ENCODE peak calls at places on chromosomes 3 and 15, in nine cellular contexts. One of them, this sample, is unnamed.
A peak's percentile ranks its signal among the peaks of the same experiment; 100 is the strongest.

GRCh38 chr3:58562498-58562897 is 14.7 kb downstream of the FAM107A start:
- DNase-seq in HCT116: no peak
- DNase-seq in transverse colon: no peak
- DNase-seq in endothelial cell of umbilical vein: no peak
- DNase-seq in mucosa of descending colon: no peak
- DNase-seq in neural progenitor cell: no peak
- DNase-seq in vagina: peak; percentile 80
- DNase-seq in body of pancreas: no peak
- DNase-seq in tibial nerve: no peak
- DNase-seq in this sample: no peak

GRCh38 chr15:95086543-95087252 is 855.3 kb downstream of the MCTP2 start:
- DNase-seq in HCT116: peak; percentile 8
- DNase-seq in transverse colon: no peak
- DNase-seq in endothelial cell of umbilical vein: peak; percentile 56
- DNase-seq in mucosa of descending colon: no peak
- DNase-seq in neural progenitor cell: no peak
- DNase-seq in vagina: no peak
- DNase-seq in body of pancreas: no peak
- DNase-seq in tibial nerve: no peak
- DNase-seq in this sample: peak; percentile 40

GRCh38 chr3:45890405-45890804 is 4.1 kb downstream of the CCR9 start:
- DNase-seq in HCT116: no peak
- DNase-seq in transverse colon: peak; percentile 76
- DNase-seq in endothelial cell of umbilical vein: no peak
- DNase-seq in mucosa of descending colon: peak; percentile 86
- DNase-seq in neural progenitor cell: no peak
- DNase-seq in vagina: no peak
- DNase-seq in body of pancreas: peak; percentile 36
- DNase-seq in tibial nerve: no peak
- DNase-seq in this sample: peak; percentile 34

GRCh38 chr3:76683256-76683655 is 356.6 kb upstream of the ROBO2 start:
- DNase-seq in HCT116: no peak
- DNase-seq in transverse colon: no peak
- DNase-seq in endothelial cell of umbilical vein: no peak
- DNase-seq in mucosa of descending colon: no peak
- DNase-seq in neural progenitor cell: no peak
- DNase-seq in vagina: no peak
- DNase-seq in body of pancreas: no peak
- DNase-seq in tibial nerve: no peak
- DNase-seq in this sample: no peak

GRCh38 chr3:142315083-142315482 is 89.7 kb upstream of the GK5 start:
- DNase-seq in HCT116: no peak
- DNase-seq in transverse colon: no peak
- DNase-seq in endothelial cell of umbilical vein: peak; percentile 12
- DNase-seq in mucosa of descending colon: no peak
- DNase-seq in neural progenitor cell: no peak
- DNase-seq in vagina: no peak
- DNase-seq in body of pancreas: no peak
- DNase-seq in tibial nerve: no peak
- DNase-seq in this sample: no peak

GRCh38 chr15:98529205-98530145 is 118.9 kb upstream of the IGF1R start:
- DNase-seq in HCT116: no peak
- DNase-seq in transverse colon: no peak
- DNase-seq in endothelial cell of umbilical vein: no peak
- DNase-seq in mucosa of descending colon: no peak
- DNase-seq in neural progenitor cell: no peak
- DNase-seq in vagina: no peak
- DNase-seq in body of pancreas: peak; percentile 66
- DNase-seq in tibial nerve: no peak
- DNase-seq in this sample: no peak

GRCh38 chr3:17707813-17708543 is 34.5 kb downstream of the TBC1D5 start:
- DNase-seq in HCT116: no peak
- DNase-seq in transverse colon: no peak
- DNase-seq in endothelial cell of umbilical vein: no peak
- DNase-seq in mucosa of descending colon: no peak
- DNase-seq in neural progenitor cell: no peak
- DNase-seq in vagina: no peak
- DNase-seq in body of pancreas: no peak
- DNase-seq in tibial nerve: no peak
- DNase-seq in this sample: no peak

GRCh38 chr15:75449585-75450306 is 1.7 kb downstream of the SIN3A start:
- DNase-seq in HCT116: no peak
- DNase-seq in transverse colon: no peak
- DNase-seq in endothelial cell of umbilical vein: no peak
- DNase-seq in mucosa of descending colon: peak; percentile 51
- DNase-seq in neural progenitor cell: no peak
- DNase-seq in vagina: no peak
- DNase-seq in body of pancreas: no peak
- DNase-seq in tibial nerve: no peak
- DNase-seq in this sample: no peak

GRCh38 chr15:56215769-56216168 is 27.9 kb downstream of the RFX7 start:
- DNase-seq in HCT116: no peak
- DNase-seq in transverse colon: no peak
- DNase-seq in endothelial cell of umbilical vein: no peak
- DNase-seq in mucosa of descending colon: no peak
- DNase-seq in neural progenitor cell: no peak
- DNase-seq in vagina: no peak
- DNase-seq in body of pancreas: no peak
- DNase-seq in tibial nerve: no peak
- DNase-seq in this sample: no peak

GRCh38 chr3:65944252-65944651 is 94.5 kb downstream of the MAGI1 start:
- DNase-seq in HCT116: no peak
- DNase-seq in transverse colon: no peak
- DNase-seq in endothelial cell of umbilical vein: no peak
- DNase-seq in mucosa of descending colon: no peak
- DNase-seq in neural progenitor cell: no peak
- DNase-seq in vagina: no peak
- DNase-seq in body of pancreas: no peak
- DNase-seq in tibial nerve: no peak
- DNase-seq in this sample: no peak

GRCh38 chr15:41934843-41935242 is 37.5 kb downstream of the EHD4 start:
- DNase-seq in HCT116: no peak
- DNase-seq in transverse colon: peak; percentile 61
- DNase-seq in endothelial cell of umbilical vein: peak; percentile 71
- DNase-seq in mucosa of descending colon: peak; percentile 52
- DNase-seq in neural progenitor cell: no peak
- DNase-seq in vagina: no peak
- DNase-seq in body of pancreas: peak; percentile 37
- DNase-seq in tibial nerve: no peak
- DNase-seq in this sample: no peak

GRCh38 chr3:135093121-135093520 is 298.1 kb downstream of the EPHB1 start:
- DNase-seq in HCT116: no peak
- DNase-seq in transverse colon: no peak
- DNase-seq in endothelial cell of umbilical vein: no peak
- DNase-seq in mucosa of descending colon: no peak
- DNase-seq in neural progenitor cell: no peak
- DNase-seq in vagina: no peak
- DNase-seq in body of pancreas: no peak
- DNase-seq in tibial nerve: no peak
- DNase-seq in this sample: no peak

GRCh38 chr15:75662823-75663519 is 15.3 kb downstream of the SNX33 start:
- DNase-seq in HCT116: no peak
- DNase-seq in transverse colon: no peak
- DNase-seq in endothelial cell of umbilical vein: no peak
- DNase-seq in mucosa of descending colon: no peak
- DNase-seq in neural progenitor cell: no peak
- DNase-seq in vagina: no peak
- DNase-seq in body of pancreas: no peak
- DNase-seq in tibial nerve: no peak
- DNase-seq in this sample: no peak

GRCh38 chr3:65342084-65342683 is 654.4 kb upstream of the ADAMTS9 start:
- DNase-seq in HCT116: peak; percentile 42
- DNase-seq in transverse colon: peak; percentile 61
- DNase-seq in endothelial cell of umbilical vein: peak; percentile 60
- DNase-seq in mucosa of descending colon: peak; percentile 75
- DNase-seq in neural progenitor cell: peak; percentile 81
- DNase-seq in vagina: no peak
- DNase-seq in body of pancreas: peak; percentile 46
- DNase-seq in tibial nerve: no peak
- DNase-seq in this sample: peak; percentile 70

GRCh38 chr15:76012021-76012551 is at the start of gene NRG4:
- DNase-seq in HCT116: peak; percentile 10
- DNase-seq in transverse colon: peak; percentile 26
- DNase-seq in endothelial cell of umbilical vein: peak; percentile 17
- DNase-seq in mucosa of descending colon: peak; percentile 36
- DNase-seq in neural progenitor cell: no peak
- DNase-seq in vagina: no peak
- DNase-seq in body of pancreas: peak; percentile 76
- DNase-seq in tibial nerve: no peak
- DNase-seq in this sample: no peak

GRCh38 chr15:62495670-62496328 is 330.7 kb upstream of the C2CD4B start:
- DNase-seq in HCT116: no peak
- DNase-seq in transverse colon: peak; percentile 28
- DNase-seq in endothelial cell of umbilical vein: no peak
- DNase-seq in mucosa of descending colon: peak; percentile 33
- DNase-seq in neural progenitor cell: no peak
- DNase-seq in vagina: peak; percentile 94
- DNase-seq in body of pancreas: peak; percentile 23
- DNase-seq in tibial nerve: no peak
- DNase-seq in this sample: peak; percentile 68

GRCh38 chr3:53239800-53240199 is 16.0 kb downstream of the TKT start:
- DNase-seq in HCT116: no peak
- DNase-seq in transverse colon: no peak
- DNase-seq in endothelial cell of umbilical vein: no peak
- DNase-seq in mucosa of descending colon: no peak
- DNase-seq in neural progenitor cell: no peak
- DNase-seq in vagina: no peak
- DNase-seq in body of pancreas: no peak
- DNase-seq in tibial nerve: no peak
- DNase-seq in this sample: no peak
- H3K4me1 ChIP-seq in HCT116: peaks cover 62% of the 10 kb centered on the region
- H3K4me1 ChIP-seq in transverse colon: peaks cover 49% of the 10 kb centered on the region
- H3K4me1 ChIP-seq in endothelial cell of umbilical vein: peaks cover 48% of the 10 kb centered on the region
- H3K4me1 ChIP-seq in mucosa of descending colon: peaks cover 24% of the 10 kb centered on the region
- H3K4me1 ChIP-seq in neural progenitor cell: peaks cover 21% of the 10 kb centered on the region
- H3K4me1 ChIP-seq in vagina: peaks cover 64% of the 10 kb centered on the region
- H3K4me1 ChIP-seq in body of pancreas: peaks cover 86% of the 10 kb centered on the region
- H3K4me1 ChIP-seq in tibial nerve: peaks cover 64% of the 10 kb centered on the region
- H3K4me1 ChIP-seq in this sample: peaks cover 22% of the 10 kb centered on the region

DNA sequence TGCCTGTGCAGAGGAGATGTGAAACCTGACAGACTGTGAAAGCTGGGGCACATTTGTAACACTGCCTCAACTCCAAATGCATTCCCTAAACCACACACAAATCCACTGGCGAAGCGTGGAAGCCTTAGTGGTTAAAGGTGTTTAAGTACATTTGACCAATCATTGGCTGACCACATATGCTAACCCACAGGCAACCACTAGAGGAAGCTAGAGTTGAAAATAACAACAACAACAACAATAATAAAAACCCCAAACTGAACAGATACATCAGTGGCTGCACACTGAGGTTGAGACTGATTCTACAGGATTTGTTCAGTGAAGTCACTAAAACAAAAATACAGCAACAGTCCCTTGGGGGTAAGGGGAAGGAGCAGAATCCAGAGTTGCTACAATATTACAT is 129.7 kb downstream of the TJP1 start:
- DNase-seq in HCT116: no peak
- DNase-seq in transverse colon: no peak
- DNase-seq in endothelial cell of umbilical vein: no peak
- DNase-seq in mucosa of descending colon: no peak
- DNase-seq in neural progenitor cell: peak; percentile 22
- DNase-seq in vagina: no peak
- DNase-seq in body of pancreas: no peak
- DNase-seq in tibial nerve: no peak
- DNase-seq in this sample: no peak
- TF ChIP-seq CTCF in HCT116: no peak
- TF ChIP-seq CTCF in transverse colon: no peak
- TF ChIP-seq CTCF in endothelial cell of umbilical vein: peak; percentile 1
- TF ChIP-seq CTCF in mucosa of descending colon: no peak
- TF ChIP-seq CTCF in neural progenitor cell: peak; percentile 59
- TF ChIP-seq CTCF in vagina: no peak
- TF ChIP-seq CTCF in body of pancreas: no peak
- TF ChIP-seq CTCF in tibial nerve: peak; percentile 15
- TF ChIP-seq CTCF in this sample: no peak

DNA sequence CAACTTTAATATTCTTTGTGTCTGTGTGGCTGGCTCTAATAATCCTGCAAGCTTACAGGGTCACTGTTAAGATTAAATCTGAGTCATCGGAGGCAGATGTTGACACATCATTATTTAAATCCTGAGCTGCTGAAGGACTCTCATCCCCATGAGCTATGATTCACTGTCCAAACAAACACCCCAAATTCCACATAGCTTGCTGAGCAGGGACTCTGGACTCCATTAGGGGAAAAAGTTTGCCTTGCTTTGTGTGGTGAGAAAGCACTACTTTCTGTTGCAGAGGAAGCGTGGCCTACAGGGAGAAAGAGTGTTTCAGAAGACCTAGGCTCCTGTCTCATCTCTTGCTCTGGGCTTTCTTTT is 213.7 kb downstream of the PDCD6IP start:
- DNase-seq in HCT116: peak; percentile 7
- DNase-seq in transverse colon: no peak
- DNase-seq in endothelial cell of umbilical vein: peak; percentile 74
- DNase-seq in mucosa of descending colon: no peak
- DNase-seq in neural progenitor cell: peak; percentile 14
- DNase-seq in vagina: no peak
- DNase-seq in body of pancreas: no peak
- DNase-seq in tibial nerve: no peak
- DNase-seq in this sample: peak; percentile 82
- H3K4me1 ChIP-seq in HCT116: peaks cover 4% of the 10 kb centered on the region
- H3K4me1 ChIP-seq in transverse colon: peaks cover 6% of the 10 kb centered on the region
- H3K4me1 ChIP-seq in endothelial cell of umbilical vein: peaks cover 12% of the 10 kb centered on the region
- H3K4me1 ChIP-seq in mucosa of descending colon: no peaks in the 10 kb centered on the region
- H3K4me1 ChIP-seq in neural progenitor cell: peaks cover 31% of the 10 kb centered on the region
- H3K4me1 ChIP-seq in vagina: no peaks in the 10 kb centered on the region
- H3K4me1 ChIP-seq in body of pancreas: no peaks in the 10 kb centered on the region
- H3K4me1 ChIP-seq in tibial nerve: no peaks in the 10 kb centered on the region
- H3K4me1 ChIP-seq in this sample: peaks cover 32% of the 10 kb centered on the region

GRCh38 chr3:131535131-131535530 is 32.4 kb upstream of the MRPL3 start:
- DNase-seq in HCT116: no peak
- DNase-seq in transverse colon: no peak
- DNase-seq in endothelial cell of umbilical vein: no peak
- DNase-seq in mucosa of descending colon: no peak
- DNase-seq in neural progenitor cell: no peak
- DNase-seq in vagina: no peak
- DNase-seq in body of pancreas: no peak
- DNase-seq in tibial nerve: no peak
- DNase-seq in this sample: no peak

GRCh38 chr3:131530843-131531242 is 28.1 kb upstream of the MRPL3 start:
- DNase-seq in HCT116: no peak
- DNase-seq in transverse colon: no peak
- DNase-seq in endothelial cell of umbilical vein: no peak
- DNase-seq in mucosa of descending colon: no peak
- DNase-seq in neural progenitor cell: no peak
- DNase-seq in vagina: no peak
- DNase-seq in body of pancreas: no peak
- DNase-seq in tibial nerve: no peak
- DNase-seq in this sample: no peak

GRCh38 chr3:131526801-131527347 is 24.1 kb upstream of the MRPL3 start:
- DNase-seq in HCT116: no peak
- DNase-seq in transverse colon: no peak
- DNase-seq in endothelial cell of umbilical vein: peak; percentile 42
- DNase-seq in mucosa of descending colon: peak; percentile 13
- DNase-seq in neural progenitor cell: peak; percentile 52
- DNase-seq in vagina: no peak
- DNase-seq in body of pancreas: peak; percentile 63
- DNase-seq in tibial nerve: no peak
- DNase-seq in this sample: peak; percentile 29

GRCh38 chr3:131532645-131533044 is 29.9 kb upstream of the MRPL3 start:
- DNase-seq in HCT116: no peak
- DNase-seq in transverse colon: no peak
- DNase-seq in endothelial cell of umbilical vein: no peak
- DNase-seq in mucosa of descending colon: no peak
- DNase-seq in neural progenitor cell: no peak
- DNase-seq in vagina: no peak
- DNase-seq in body of pancreas: no peak
- DNase-seq in tibial nerve: no peak
- DNase-seq in this sample: no peak

GRCh38 chr3:131530374-131530773 is 27.6 kb upstream of the MRPL3 start:
- DNase-seq in HCT116: no peak
- DNase-seq in transverse colon: no peak
- DNase-seq in endothelial cell of umbilical vein: no peak
- DNase-seq in mucosa of descending colon: no peak
- DNase-seq in neural progenitor cell: no peak
- DNase-seq in vagina: no peak
- DNase-seq in body of pancreas: no peak
- DNase-seq in tibial nerve: no peak
- DNase-seq in this sample: no peak
- TF ChIP-seq CTCF in HCT116: no peak
- TF ChIP-seq CTCF in transverse colon: no peak
- TF ChIP-seq CTCF in endothelial cell of umbilical vein: no peak
- TF ChIP-seq CTCF in mucosa of descending colon: no peak
- TF ChIP-seq CTCF in neural progenitor cell: no peak
- TF ChIP-seq CTCF in vagina: no peak
- TF ChIP-seq CTCF in body of pancreas: no peak
- TF ChIP-seq CTCF in tibial nerve: no peak
- TF ChIP-seq CTCF in this sample: no peak